ENCODE peak calls at places on chromosomes 16 and 17, in six cellular contexts. One of them, this sample, is unnamed.

GRCh38 chr17:2192367-2193028 is 111.1 kb downstream of the SMG6 start:
- DNase-seq in prostate gland: no peak
- DNase-seq in stomach: no peak
- DNase-seq in tibial nerve: no peak
- DNase-seq in H54: peak
- DNase-seq in body of pancreas: no peak
- DNase-seq in this sample: peak

GRCh38 chr16:23974223-23974622 is 138.4 kb downstream of the PRKCB start:
- DNase-seq in prostate gland: no peak
- DNase-seq in stomach: no peak
- DNase-seq in tibial nerve: no peak
- DNase-seq in H54: no peak
- DNase-seq in body of pancreas: no peak
- DNase-seq in this sample: no peak

GRCh38 chr16:89100601-89101302 is 7.1 kb downstream of the ACSF3 start:
- DNase-seq in prostate gland: no peak
- DNase-seq in stomach: no peak
- DNase-seq in tibial nerve: no peak
- DNase-seq in H54: no peak
- DNase-seq in body of pancreas: no peak
- DNase-seq in this sample: no peak

GRCh38 chr17:54888981-54889380 is 11.7 kb upstream of the TOM1L1 start:
- DNase-seq in prostate gland: no peak
- DNase-seq in stomach: no peak
- DNase-seq in tibial nerve: no peak
- DNase-seq in H54: no peak
- DNase-seq in body of pancreas: no peak
- DNase-seq in this sample: no peak

GRCh38 chr17:75698659-75699058 is 22.6 kb upstream of the ITGB4 start:
- DNase-seq in prostate gland: no peak
- DNase-seq in stomach: peak
- DNase-seq in tibial nerve: no peak
- DNase-seq in H54: no peak
- DNase-seq in body of pancreas: no peak
- DNase-seq in this sample: no peak

GRCh38 chr17:75400326-75400939 is 5.0 kb downstream of the GRB2 start:
- DNase-seq in prostate gland: no peak
- DNase-seq in stomach: no peak
- DNase-seq in tibial nerve: no peak
- DNase-seq in H54: no peak
- DNase-seq in body of pancreas: no peak
- DNase-seq in this sample: no peak

GRCh38 chr17:63274156-63274555 is 171.9 kb downstream of the CYB561 start:
- DNase-seq in prostate gland: no peak
- DNase-seq in stomach: no peak
- DNase-seq in tibial nerve: no peak
- DNase-seq in H54: no peak
- DNase-seq in body of pancreas: no peak
- DNase-seq in this sample: no peak

GRCh38 chr16:10558746-10559641 is 21.4 kb downstream of the EMP2 start:
- DNase-seq in prostate gland: peak
- DNase-seq in stomach: peak
- DNase-seq in tibial nerve: peak
- DNase-seq in H54: peak
- DNase-seq in body of pancreas: peak
- DNase-seq in this sample: no peak

GRCh38 chr17:74842599-74843351 is 16.9 kb downstream of the GRIN2C start:
- DNase-seq in prostate gland: peak
- DNase-seq in stomach: peak
- DNase-seq in tibial nerve: peak
- DNase-seq in H54: no peak
- DNase-seq in body of pancreas: peak
- DNase-seq in this sample: peak

GRCh38 chr16:80015566-80015965 is 415.0 kb upstream of the MAF start:
- DNase-seq in prostate gland: no peak
- DNase-seq in stomach: no peak
- DNase-seq in tibial nerve: no peak
- DNase-seq in H54: no peak
- DNase-seq in body of pancreas: no peak
- DNase-seq in this sample: no peak

DNA sequence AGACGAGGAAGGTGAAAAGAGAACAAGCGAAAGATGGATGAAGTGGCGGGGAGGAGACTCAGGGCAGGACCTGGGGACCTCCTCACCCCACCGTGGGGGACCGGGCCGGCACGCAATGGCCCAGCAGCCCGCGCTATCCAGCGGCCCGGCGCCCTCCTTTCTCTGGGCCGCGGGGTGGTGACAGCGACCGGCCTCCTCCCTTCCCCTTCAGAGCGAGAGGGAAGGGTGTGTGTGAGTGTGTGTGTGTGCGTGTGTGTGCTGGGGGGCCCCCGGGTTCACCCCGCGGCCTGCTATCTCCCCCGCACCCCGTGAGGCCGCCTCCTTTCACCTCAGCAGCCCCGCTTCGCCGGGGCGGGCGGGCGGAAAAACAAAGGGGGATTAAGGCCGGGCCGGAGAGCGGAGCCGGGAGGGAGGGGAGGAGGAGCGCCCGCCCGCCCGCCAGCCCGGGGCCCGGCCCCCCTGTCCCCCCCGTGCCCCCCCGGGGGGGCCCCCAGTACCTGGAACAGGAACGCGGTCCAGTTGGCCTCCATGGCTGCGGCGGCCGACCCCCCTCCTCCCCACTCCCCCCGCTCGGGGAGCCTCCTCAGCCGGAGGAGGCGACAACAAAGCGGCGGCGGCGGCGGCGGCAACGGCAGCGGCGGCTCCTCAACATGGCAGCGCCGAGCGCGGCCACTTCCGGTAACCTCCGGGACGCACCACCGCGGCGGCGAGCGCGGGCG is at the start of gene VEZF1:
- DNase-seq in prostate gland: peak
- DNase-seq in stomach: peak
- DNase-seq in tibial nerve: peak
- DNase-seq in H54: peak
- DNase-seq in body of pancreas: peak
- DNase-seq in this sample: peak
- TF ChIP-seq POLR2A in prostate gland: peak
- TF ChIP-seq POLR2A in stomach: no peak
- TF ChIP-seq POLR2A in tibial nerve: peak
- TF ChIP-seq POLR2A in H54: peak
- TF ChIP-seq POLR2A in body of pancreas: no peak
- TF ChIP-seq POLR2A in this sample: no peak

GRCh38 chr16:30353438-30354129 is 1.5 kb downstream of the CD2BP2 start:
- DNase-seq in prostate gland: no peak
- DNase-seq in stomach: no peak
- DNase-seq in tibial nerve: peak
- DNase-seq in H54: no peak
- DNase-seq in body of pancreas: no peak
- DNase-seq in this sample: no peak

GRCh38 chr16:30350134-30350871 is 4.8 kb downstream of the CD2BP2 start:
- DNase-seq in prostate gland: no peak
- DNase-seq in stomach: no peak
- DNase-seq in tibial nerve: no peak
- DNase-seq in H54: no peak
- DNase-seq in body of pancreas: no peak
- DNase-seq in this sample: no peak

GRCh38 chr16:30352488-30353401 is 2.4 kb downstream of the CD2BP2 start:
- DNase-seq in prostate gland: no peak
- DNase-seq in stomach: no peak
- DNase-seq in tibial nerve: no peak
- DNase-seq in H54: no peak
- DNase-seq in body of pancreas: no peak
- DNase-seq in this sample: no peak

GRCh38 chr16:30351001-30351441 is 4.1 kb downstream of the CD2BP2 start:
- DNase-seq in prostate gland: no peak
- DNase-seq in stomach: no peak
- DNase-seq in tibial nerve: no peak
- DNase-seq in H54: no peak
- DNase-seq in body of pancreas: no peak
- DNase-seq in this sample: no peak

DNA sequence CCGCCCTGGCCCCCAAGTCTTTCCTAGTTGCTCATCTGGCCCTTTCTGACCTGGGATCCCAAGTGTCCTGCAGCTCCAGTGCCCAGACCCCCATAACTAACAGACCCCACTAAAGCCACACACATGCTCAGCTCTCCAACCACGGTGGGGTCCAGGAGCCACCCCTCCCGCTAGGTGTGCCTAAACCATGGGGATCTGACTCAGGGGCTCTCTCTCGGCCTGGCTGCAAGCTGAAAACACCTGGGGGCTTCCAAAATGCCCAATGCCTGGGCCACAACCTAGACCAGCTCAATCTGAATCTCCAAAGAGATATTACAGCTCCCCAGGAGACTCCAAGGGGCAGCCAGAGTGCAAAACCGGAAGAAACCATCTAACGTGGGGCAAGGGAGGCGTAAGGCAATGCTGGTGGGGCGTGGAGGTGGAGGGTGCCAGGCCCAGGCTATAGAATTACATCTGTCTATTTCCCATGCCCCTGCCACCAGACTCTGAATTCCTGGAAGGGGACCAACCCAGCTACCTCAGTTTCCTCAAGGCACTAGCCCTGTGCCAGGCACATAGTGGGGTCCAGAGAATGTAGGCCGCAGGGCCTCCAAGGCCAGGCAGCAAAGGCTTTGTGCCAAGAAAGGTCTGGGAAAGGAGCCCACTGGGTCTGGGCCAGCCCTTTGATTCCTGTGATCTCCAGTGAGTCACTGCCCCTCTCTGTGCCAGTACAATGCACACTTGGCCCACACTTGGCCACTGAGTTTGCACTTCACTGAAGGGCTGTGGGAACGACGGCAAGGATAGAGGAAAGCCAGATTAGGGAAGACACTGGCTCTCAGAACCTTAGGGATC is 3.3 kb downstream of the CD2BP2 start:
- DNase-seq in prostate gland: peak
- DNase-seq in stomach: peak
- DNase-seq in tibial nerve: peak
- DNase-seq in H54: peak
- DNase-seq in body of pancreas: peak
- DNase-seq in this sample: no peak
- TF ChIP-seq POLR2A in prostate gland: no peak
- TF ChIP-seq POLR2A in stomach: no peak
- TF ChIP-seq POLR2A in tibial nerve: no peak
- TF ChIP-seq POLR2A in H54: no peak
- TF ChIP-seq POLR2A in body of pancreas: no peak
- TF ChIP-seq POLR2A in this sample: no peak

GRCh38 chr17:8912060-8912981 is 44.8 kb upstream of the PIK3R6 start:
- DNase-seq in prostate gland: no peak
- DNase-seq in stomach: no peak
- DNase-seq in tibial nerve: no peak
- DNase-seq in H54: no peak
- DNase-seq in body of pancreas: no peak
- DNase-seq in this sample: no peak

GRCh38 chr17:8913091-8913490 is 45.6 kb upstream of the PIK3R6 start:
- DNase-seq in prostate gland: no peak
- DNase-seq in stomach: no peak
- DNase-seq in tibial nerve: no peak
- DNase-seq in H54: no peak
- DNase-seq in body of pancreas: no peak
- DNase-seq in this sample: no peak

GRCh38 chr17:8911205-8911604 is 43.7 kb upstream of the PIK3R6 start:
- DNase-seq in prostate gland: no peak
- DNase-seq in stomach: no peak
- DNase-seq in tibial nerve: no peak
- DNase-seq in H54: no peak
- DNase-seq in body of pancreas: no peak
- DNase-seq in this sample: no peak

GRCh38 chr17:8913879-8914278 is 46.4 kb upstream of the PIK3R6 start:
- DNase-seq in prostate gland: no peak
- DNase-seq in stomach: no peak
- DNase-seq in tibial nerve: no peak
- DNase-seq in H54: no peak
- DNase-seq in body of pancreas: no peak
- DNase-seq in this sample: no peak

GRCh38 chr17:8909621-8910292 is 42.3 kb upstream of the PIK3R6 start:
- DNase-seq in prostate gland: no peak
- DNase-seq in stomach: no peak
- DNase-seq in tibial nerve: no peak
- DNase-seq in H54: no peak
- DNase-seq in body of pancreas: no peak
- DNase-seq in this sample: no peak
- TF ChIP-seq POLR2A in prostate gland: no peak
- TF ChIP-seq POLR2A in stomach: no peak
- TF ChIP-seq POLR2A in tibial nerve: no peak
- TF ChIP-seq POLR2A in H54: no peak
- TF ChIP-seq POLR2A in body of pancreas: no peak
- TF ChIP-seq POLR2A in this sample: no peak

DNA sequence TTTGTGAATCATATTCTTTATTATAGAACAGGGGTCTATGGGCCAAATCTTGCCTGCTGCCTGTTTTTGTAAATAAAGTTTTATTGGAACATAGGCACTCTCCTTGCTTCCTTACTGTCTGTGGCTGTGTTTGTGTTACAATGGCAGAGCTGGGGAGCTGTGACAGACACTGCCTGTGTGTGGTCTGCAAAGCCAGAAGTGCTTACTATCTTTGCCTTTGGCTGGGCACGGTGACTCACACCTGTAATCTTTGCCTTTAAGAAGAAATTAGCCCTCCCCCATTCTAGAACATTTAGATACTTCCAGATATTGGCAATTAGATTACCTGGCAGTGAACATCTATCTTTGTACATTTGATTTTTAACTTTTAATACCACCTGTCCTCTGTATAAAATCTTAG is 308.3 kb downstream of the FOXL1 start:
- DNase-seq in prostate gland: no peak
- DNase-seq in stomach: no peak
- DNase-seq in tibial nerve: no peak
- DNase-seq in H54: no peak
- DNase-seq in body of pancreas: no peak
- DNase-seq in this sample: no peak
- TF ChIP-seq POLR2A in prostate gland: no peak
- TF ChIP-seq POLR2A in stomach: no peak
- TF ChIP-seq POLR2A in tibial nerve: no peak
- TF ChIP-seq POLR2A in H54: no peak
- TF ChIP-seq POLR2A in body of pancreas: no peak
- TF ChIP-seq POLR2A in this sample: no peak

GRCh38 chr16:28823719-28824547 is 1.1 kb downstream of the ATXN2L start:
- DNase-seq in prostate gland: peak
- DNase-seq in stomach: peak
- DNase-seq in tibial nerve: peak
- DNase-seq in H54: peak
- DNase-seq in body of pancreas: peak
- DNase-seq in this sample: peak
- TF ChIP-seq POLR2A in prostate gland: peak
- TF ChIP-seq POLR2A in stomach: no peak
- TF ChIP-seq POLR2A in tibial nerve: peak
- TF ChIP-seq POLR2A in H54: peak
- TF ChIP-seq POLR2A in body of pancreas: peak
- TF ChIP-seq POLR2A in this sample: peak

GRCh38 chr17:47956818-47957590 is 679 bp downstream of the PRR15L start:
- DNase-seq in prostate gland: no peak
- DNase-seq in stomach: no peak
- DNase-seq in tibial nerve: no peak
- DNase-seq in H54: no peak
- DNase-seq in body of pancreas: peak
- DNase-seq in this sample: no peak
- TF ChIP-seq POLR2A in prostate gland: no peak
- TF ChIP-seq POLR2A in stomach: no peak
- TF ChIP-seq POLR2A in tibial nerve: no peak
- TF ChIP-seq POLR2A in H54: no peak
- TF ChIP-seq POLR2A in body of pancreas: peak
- TF ChIP-seq POLR2A in this sample: no peak